ENCODE peak calls at places on chromosomes 1 and 21, in six cellular contexts. One of them, this sample, is unnamed.

GRCh38 chr1:241310451-241310850 is 46.6 kb downstream of the RGS7 start:
- DNase-seq in NCI-H1436 treated with DMSO at 0.1 percent for 48 hours: no peak
- DNase-seq in heart left ventricle: no peak
- DNase-seq in GDM1: no peak
- DNase-seq in activated naive CD4-positive, alpha-beta T cell treated with anti-CD3 and anti-CD28 coated beads, Interleukin-2, amount 10 ng/mL, durations not matched to agents 7 days and 5 days: no peak
- DNase-seq in GM06990: no peak
- DNase-seq in this sample: no peak

GRCh38 chr1:107547363-107548155 is 406.7 kb downstream of the NTNG1 start:
- DNase-seq in heart left ventricle: no peak
- DNase-seq in GDM1: no peak
- DNase-seq in NCI-H1436 treated with DMSO at 0.1 percent for 48 hours: no peak
- DNase-seq in activated naive CD4-positive, alpha-beta T cell treated with anti-CD3 and anti-CD28 coated beads, Interleukin-2, amount 10 ng/mL, durations not matched to agents 7 days and 5 days: no peak
- DNase-seq in GM06990: no peak
- DNase-seq in this sample: peak

GRCh38 chr1:44423706-44424546 is 18.9 kb downstream of the RNF220 start:
- DNase-seq in NCI-H1436 treated with DMSO at 0.1 percent for 48 hours: no peak
- DNase-seq in activated naive CD4-positive, alpha-beta T cell treated with anti-CD3 and anti-CD28 coated beads, Interleukin-2, amount 10 ng/mL, durations not matched to agents 7 days and 5 days: no peak
- DNase-seq in GM06990: no peak
- DNase-seq in GDM1: peak
- DNase-seq in heart left ventricle: peak
- DNase-seq in this sample: peak

GRCh38 chr21:33133912-33134311 is 64.0 kb downstream of the OLIG1 start:
- DNase-seq in GDM1: no peak
- DNase-seq in GM06990: no peak
- DNase-seq in NCI-H1436 treated with DMSO at 0.1 percent for 48 hours: no peak
- DNase-seq in activated naive CD4-positive, alpha-beta T cell treated with anti-CD3 and anti-CD28 coated beads, Interleukin-2, amount 10 ng/mL, durations not matched to agents 7 days and 5 days: no peak
- DNase-seq in heart left ventricle: no peak
- DNase-seq in this sample: no peak

GRCh38 chr1:9871707-9872425 is 38.2 kb downstream of the CTNNBIP1 start:
- DNase-seq in NCI-H1436 treated with DMSO at 0.1 percent for 48 hours: no peak
- DNase-seq in GM06990: no peak
- DNase-seq in heart left ventricle: no peak
- DNase-seq in GDM1: no peak
- DNase-seq in activated naive CD4-positive, alpha-beta T cell treated with anti-CD3 and anti-CD28 coated beads, Interleukin-2, amount 10 ng/mL, durations not matched to agents 7 days and 5 days: no peak
- DNase-seq in this sample: no peak

GRCh38 chr1:57131701-57132394 is 166.0 kb upstream of the C8B start:
- DNase-seq in NCI-H1436 treated with DMSO at 0.1 percent for 48 hours: no peak
- DNase-seq in GDM1: no peak
- DNase-seq in heart left ventricle: no peak
- DNase-seq in GM06990: no peak
- DNase-seq in activated naive CD4-positive, alpha-beta T cell treated with anti-CD3 and anti-CD28 coated beads, Interleukin-2, amount 10 ng/mL, durations not matched to agents 7 days and 5 days: no peak
- DNase-seq in this sample: peak

GRCh38 chr1:12473596-12474329 is 144.2 kb downstream of the DHRS3 start:
- DNase-seq in heart left ventricle: peak
- DNase-seq in GDM1: no peak
- DNase-seq in GM06990: no peak
- DNase-seq in NCI-H1436 treated with DMSO at 0.1 percent for 48 hours: no peak
- DNase-seq in activated naive CD4-positive, alpha-beta T cell treated with anti-CD3 and anti-CD28 coated beads, Interleukin-2, amount 10 ng/mL, durations not matched to agents 7 days and 5 days: no peak
- DNase-seq in this sample: peak

GRCh38 chr1:113980120-113980519 is 846 bp downstream of the OLFML3 start:
- DNase-seq in activated naive CD4-positive, alpha-beta T cell treated with anti-CD3 and anti-CD28 coated beads, Interleukin-2, amount 10 ng/mL, durations not matched to agents 7 days and 5 days: no peak
- DNase-seq in GDM1: no peak
- DNase-seq in GM06990: no peak
- DNase-seq in NCI-H1436 treated with DMSO at 0.1 percent for 48 hours: no peak
- DNase-seq in heart left ventricle: peak
- DNase-seq in this sample: peak

GRCh38 chr1:112998592-112999235 is 42.7 kb upstream of the SLC16A1 start:
- DNase-seq in GDM1: no peak
- DNase-seq in NCI-H1436 treated with DMSO at 0.1 percent for 48 hours: no peak
- DNase-seq in GM06990: no peak
- DNase-seq in heart left ventricle: peak
- DNase-seq in activated naive CD4-positive, alpha-beta T cell treated with anti-CD3 and anti-CD28 coated beads, Interleukin-2, amount 10 ng/mL, durations not matched to agents 7 days and 5 days: no peak
- DNase-seq in this sample: peak

GRCh38 chr21:18917602-18918001 is 514.0 kb upstream of the TMPRSS15 start:
- DNase-seq in NCI-H1436 treated with DMSO at 0.1 percent for 48 hours: no peak
- DNase-seq in GDM1: no peak
- DNase-seq in GM06990: no peak
- DNase-seq in activated naive CD4-positive, alpha-beta T cell treated with anti-CD3 and anti-CD28 coated beads, Interleukin-2, amount 10 ng/mL, durations not matched to agents 7 days and 5 days: no peak
- DNase-seq in heart left ventricle: no peak
- DNase-seq in this sample: no peak

GRCh38 chr1:31585736-31586365 is 9.5 kb downstream of the TINAGL1 start:
- DNase-seq in GM06990: no peak
- DNase-seq in GDM1: no peak
- DNase-seq in activated naive CD4-positive, alpha-beta T cell treated with anti-CD3 and anti-CD28 coated beads, Interleukin-2, amount 10 ng/mL, durations not matched to agents 7 days and 5 days: no peak
- DNase-seq in heart left ventricle: no peak
- DNase-seq in NCI-H1436 treated with DMSO at 0.1 percent for 48 hours: no peak
- DNase-seq in this sample: no peak

GRCh38 chr1:3890389-3891328 is 9.4 kb downstream of the C1orf174 start:
- DNase-seq in GM06990: no peak
- DNase-seq in NCI-H1436 treated with DMSO at 0.1 percent for 48 hours: no peak
- DNase-seq in GDM1: peak
- DNase-seq in activated naive CD4-positive, alpha-beta T cell treated with anti-CD3 and anti-CD28 coated beads, Interleukin-2, amount 10 ng/mL, durations not matched to agents 7 days and 5 days: no peak
- DNase-seq in heart left ventricle: peak
- DNase-seq in this sample: no peak

GRCh38 chr1:34762474-34763141 is 3.1 kb downstream of the GJB4 start:
- DNase-seq in heart left ventricle: no peak
- DNase-seq in GM06990: no peak
- DNase-seq in activated naive CD4-positive, alpha-beta T cell treated with anti-CD3 and anti-CD28 coated beads, Interleukin-2, amount 10 ng/mL, durations not matched to agents 7 days and 5 days: no peak
- DNase-seq in GDM1: no peak
- DNase-seq in NCI-H1436 treated with DMSO at 0.1 percent for 48 hours: no peak
- DNase-seq in this sample: no peak

GRCh38 chr1:98661544-98662353 is at the start of gene SNX7:
- DNase-seq in NCI-H1436 treated with DMSO at 0.1 percent for 48 hours: no peak
- DNase-seq in activated naive CD4-positive, alpha-beta T cell treated with anti-CD3 and anti-CD28 coated beads, Interleukin-2, amount 10 ng/mL, durations not matched to agents 7 days and 5 days: no peak
- DNase-seq in heart left ventricle: peak
- DNase-seq in GDM1: no peak
- DNase-seq in GM06990: peak
- DNase-seq in this sample: peak

GRCh38 chr1:58763214-58763613 is 20.6 kb downstream of the JUN start:
- DNase-seq in NCI-H1436 treated with DMSO at 0.1 percent for 48 hours: no peak
- DNase-seq in heart left ventricle: no peak
- DNase-seq in GM06990: no peak
- DNase-seq in GDM1: no peak
- DNase-seq in activated naive CD4-positive, alpha-beta T cell treated with anti-CD3 and anti-CD28 coated beads, Interleukin-2, amount 10 ng/mL, durations not matched to agents 7 days and 5 days: no peak
- DNase-seq in this sample: peak

GRCh38 chr1:33464552-33464951 is 7.9 kb upstream of the ZSCAN20 start:
- DNase-seq in GM06990: no peak
- DNase-seq in activated naive CD4-positive, alpha-beta T cell treated with anti-CD3 and anti-CD28 coated beads, Interleukin-2, amount 10 ng/mL, durations not matched to agents 7 days and 5 days: no peak
- DNase-seq in GDM1: no peak
- DNase-seq in NCI-H1436 treated with DMSO at 0.1 percent for 48 hours: no peak
- DNase-seq in heart left ventricle: no peak
- DNase-seq in this sample: no peak

GRCh38 chr1:166300767-166301166 is 134.0 kb upstream of the FAM78B start:
- DNase-seq in NCI-H1436 treated with DMSO at 0.1 percent for 48 hours: no peak
- DNase-seq in GM06990: no peak
- DNase-seq in GDM1: no peak
- DNase-seq in heart left ventricle: no peak
- DNase-seq in activated naive CD4-positive, alpha-beta T cell treated with anti-CD3 and anti-CD28 coated beads, Interleukin-2, amount 10 ng/mL, durations not matched to agents 7 days and 5 days: no peak
- DNase-seq in this sample: no peak

GRCh38 chr1:67280696-67281095 is 27.0 kb upstream of the IL12RB2 start:
- DNase-seq in activated naive CD4-positive, alpha-beta T cell treated with anti-CD3 and anti-CD28 coated beads, Interleukin-2, amount 10 ng/mL, durations not matched to agents 7 days and 5 days: no peak
- DNase-seq in heart left ventricle: no peak
- DNase-seq in GDM1: no peak
- DNase-seq in GM06990: no peak
- DNase-seq in NCI-H1436 treated with DMSO at 0.1 percent for 48 hours: no peak
- DNase-seq in this sample: no peak

GRCh38 chr1:111139956-111140679 is at the start of the genes CEPT1 and DRAM2:
- DNase-seq in GDM1: peak
- DNase-seq in activated naive CD4-positive, alpha-beta T cell treated with anti-CD3 and anti-CD28 coated beads, Interleukin-2, amount 10 ng/mL, durations not matched to agents 7 days and 5 days: peak
- DNase-seq in heart left ventricle: peak
- DNase-seq in GM06990: peak
- DNase-seq in NCI-H1436 treated with DMSO at 0.1 percent for 48 hours: peak
- DNase-seq in this sample: peak

GRCh38 chr1:30447701-30448100 is 275.7 kb downstream of the MATN1 start:
- DNase-seq in activated naive CD4-positive, alpha-beta T cell treated with anti-CD3 and anti-CD28 coated beads, Interleukin-2, amount 10 ng/mL, durations not matched to agents 7 days and 5 days: no peak
- DNase-seq in GDM1: no peak
- DNase-seq in NCI-H1436 treated with DMSO at 0.1 percent for 48 hours: no peak
- DNase-seq in GM06990: no peak
- DNase-seq in heart left ventricle: no peak
- DNase-seq in this sample: no peak

GRCh38 chr1:228081578-228082259 is 789 bp upstream of the ARF1 start:
- DNase-seq in GDM1: no peak
- DNase-seq in heart left ventricle: peak
- DNase-seq in activated naive CD4-positive, alpha-beta T cell treated with anti-CD3 and anti-CD28 coated beads, Interleukin-2, amount 10 ng/mL, durations not matched to agents 7 days and 5 days: peak
- DNase-seq in GM06990: peak
- DNase-seq in NCI-H1436 treated with DMSO at 0.1 percent for 48 hours: no peak
- DNase-seq in this sample: no peak

GRCh38 chr1:17606826-17607440 is 67.4 kb downstream of the ARHGEF10L start:
- DNase-seq in heart left ventricle: peak
- DNase-seq in GM06990: peak
- DNase-seq in GDM1: peak
- DNase-seq in NCI-H1436 treated with DMSO at 0.1 percent for 48 hours: no peak
- DNase-seq in activated naive CD4-positive, alpha-beta T cell treated with anti-CD3 and anti-CD28 coated beads, Interleukin-2, amount 10 ng/mL, durations not matched to agents 7 days and 5 days: peak
- DNase-seq in this sample: peak

GRCh38 chr1:59714966-59715365 is 99.8 kb upstream of the HOOK1 start:
- DNase-seq in activated naive CD4-positive, alpha-beta T cell treated with anti-CD3 and anti-CD28 coated beads, Interleukin-2, amount 10 ng/mL, durations not matched to agents 7 days and 5 days: no peak
- DNase-seq in GM06990: no peak
- DNase-seq in GDM1: no peak
- DNase-seq in NCI-H1436 treated with DMSO at 0.1 percent for 48 hours: no peak
- DNase-seq in heart left ventricle: no peak
- DNase-seq in this sample: peak